ENCODE peak calls at places on chromosome 4, in seven cellular contexts. O, S, F, W, C, Y and I are unnamed samples.

GRCh38 chr4:174553828-174554227 is 31.5 kb upstream of the HPGD start:
- DNase-seq in O (no peak), S (no peak), F (no peak), W (no peak), C (peak; percentile 84), Y (no peak), I (no peak)

GRCh38 chr4:7131498-7132031 is 60.8 kb upstream of the SORCS2 start:
- DNase-seq in O (no peak), S (no peak), F (no peak), W (no peak), C (no peak), Y (no peak), I (no peak)

GRCh38 chr4:128517739-128518510 is 230.3 kb upstream of the PGRMC2 start:
- DNase-seq in O (no peak), S (peak; percentile 95), F (no peak), W (no peak), C (peak; percentile 98), Y (peak; percentile 87), I (peak; percentile 83)

GRCh38 chr4:21795091-21795490 is 153.5 kb downstream of the KCNIP4 start:
- DNase-seq in O (no peak), S (no peak), F (no peak), W (peak; percentile 3), C (peak; percentile 61), Y (no peak), I (no peak)

GRCh38 chr4:53908661-53909078 is 155.7 kb downstream of the CHIC2 start:
- DNase-seq in O (peak; percentile 3), S (peak; percentile 87), F (no peak), W (no peak), C (peak; percentile 98), Y (peak; percentile 42), I (peak; percentile 88)

GRCh38 chr4:70754990-70755688 is 33.4 kb downstream of the RUFY3 start:
- DNase-seq in O (no peak), S (no peak), F (no peak), W (no peak), C (no peak), Y (no peak), I (no peak)

GRCh38 chr4:128649575-128650205 is 159.8 kb upstream of the JADE1 start:
- DNase-seq in O (no peak), S (peak; percentile 32), F (no peak), W (no peak), C (peak; percentile 46), Y (peak; percentile 8), I (peak; percentile 30)

GRCh38 chr4:48899950-48900349 is 6.6 kb downstream of the OCIAD2 start:
- DNase-seq in O (no peak), S (no peak), F (peak; percentile 85), W (no peak), C (peak; percentile 26), Y (no peak), I (peak; percentile 68)

GRCh38 chr4:173529505-173530325 is at the start of gene HAND2:
- DNase-seq in O (no peak), S (no peak), F (peak; percentile 62), W (no peak), C (peak; percentile 92), Y (peak; percentile 88), I (no peak)

GRCh38 chr4:16018061-16018676 is 55.2 kb upstream of the FGFBP2 start:
- DNase-seq in O (no peak), S (no peak), F (no peak), W (no peak), C (no peak), Y (no peak), I (no peak)

GRCh38 chr4:6501171-6501570 is 28.8 kb upstream of the PPP2R2C start:
- DNase-seq in O (no peak), S (no peak), F (peak; percentile 25), W (no peak), C (no peak), Y (no peak), I (no peak)

GRCh38 chr4:122632396-122633143 is 11.7 kb upstream of the IL21 start:
- DNase-seq in O (no peak), S (no peak), F (no peak), W (no peak), C (peak; percentile 54), Y (no peak), I (peak; percentile 11)

GRCh38 chr4:126172126-126172525 is 857.4 kb downstream of the FAT4 start:
- DNase-seq in O (no peak), S (no peak), F (no peak), W (no peak), C (no peak), Y (no peak), I (no peak)

GRCh38 chr4:88059781-88060180 is 52.3 kb downstream of the PKD2 start:
- DNase-seq in O (no peak), S (no peak), F (no peak), W (no peak), C (no peak), Y (no peak), I (no peak)

GRCh38 chr4:2662598-2662997 is 93.5 kb downstream of the TNIP2 start:
- DNase-seq in O (no peak), S (peak; percentile 36), F (no peak), W (no peak), C (peak; percentile 78), Y (no peak), I (peak; percentile 68)

GRCh38 chr4:173317003-173317402 is 17.2 kb downstream of the HMGB2 start:
- DNase-seq in O (no peak), S (no peak), F (no peak), W (no peak), C (no peak), Y (no peak), I (no peak)

GRCh38 chr4:134677209-134677814 is 475.7 kb upstream of the PABPC4L start:
- DNase-seq in O (no peak), S (no peak), F (no peak), W (no peak), C (no peak), Y (no peak), I (no peak)

GRCh38 chr4:16864199-16864598 is 34.2 kb downstream of the LDB2 start:
- DNase-seq in O (no peak), S (no peak), F (no peak), W (no peak), C (no peak), Y (no peak), I (no peak)

GRCh38 chr4:26851129-26851528 is 9.5 kb upstream of the STIM2 start:
- DNase-seq in O (no peak), S (no peak), F (no peak), W (no peak), C (no peak), Y (no peak), I (no peak)

GRCh38 chr4:7981738-7982394 is 42.2 kb upstream of the AFAP1 start:
- DNase-seq in O (no peak), S (no peak), F (peak; percentile 20), W (no peak), C (no peak), Y (no peak), I (no peak)

GRCh38 chr4:76434901-76435688 is at the start of gene SHROOM3:
- DNase-seq in O (no peak), S (no peak), F (no peak), W (no peak), C (peak; percentile 42), Y (no peak), I (no peak)

GRCh38 chr4:3342182-3342854 is 49.5 kb downstream of the RGS12 start:
- DNase-seq in O (no peak), S (peak; percentile 78), F (no peak), W (peak; percentile 46), C (peak; percentile 72), Y (no peak), I (peak; percentile 40)

GRCh38 chr4:68905598-68906237 is 45.9 kb downstream of the UGT2A3 start:
- DNase-seq in O (no peak), S (no peak), F (no peak), W (no peak), C (peak; percentile 81), Y (no peak), I (no peak)

GRCh38 chr4:119068529-119068962 is 67.1 kb upstream of the MYOZ2 start:
- DNase-seq in O (no peak), S (no peak), F (no peak), W (no peak), C (no peak), Y (peak; percentile 19), I (no peak)

GRCh38 chr4:158131037-158131436 is 41.8 kb downstream of the GASK1B start:
- DNase-seq in O (no peak), S (no peak), F (no peak), W (no peak), C (peak; percentile 88), Y (no peak), I (no peak)

GRCh38 chr4:124803026-124803425 is 90.5 kb upstream of the ANKRD50 start:
- DNase-seq in O (no peak), S (no peak), F (no peak), W (no peak), C (peak; percentile 52), Y (no peak), I (no peak)

GRCh38 chr4:2083826-2084160 is 24.7 kb downstream of the NAT8L start:
- DNase-seq in O (no peak), S (no peak), F (no peak), W (no peak), C (no peak), Y (no peak), I (no peak)

GRCh38 chr4:125316781-125317525 is 2.2 kb downstream of the FAT4 start:
- DNase-seq in O (peak; percentile 44), S (no peak), F (peak; percentile 88), W (no peak), C (peak; percentile 32), Y (peak; percentile 25), I (no peak)

GRCh38 chr4:114025176-114025777 is 45.8 kb upstream of the ARSJ start:
- DNase-seq in O (no peak), S (no peak), F (no peak), W (no peak), C (no peak), Y (no peak), I (no peak)